ENCODE peak calls at places on chromosomes 13 and 19, in four cellular contexts. V is stomach, C is A549, S is sigmoid colon. A is an unnamed sample.

GRCh38 chr19:43504426-43505185 is at the start of gene PHLDB3:
- DNase-seq in C (no peak), V (peak; percentile 50), S (peak; percentile 76), A (no peak)

GRCh38 chr19:55210120-55210493 is 806 bp upstream of the PTPRH start:
- DNase-seq in C (peak; percentile 91), S (no peak), V (peak; percentile 48), A (no peak)

GRCh38 chr19:37332839-37333238 is 38.1 kb upstream of the ZNF527 start:
- DNase-seq in C (no peak), S (no peak), V (no peak), A (no peak)

GRCh38 chr13:111317042-111317550 is 3.3 kb upstream of the TEX29 start:
- DNase-seq in V (no peak), C (no peak), S (no peak), A (no peak)

GRCh38 chr13:106277483-106278154 is 257.8 kb downstream of the EFNB2 start:
- DNase-seq in C (no peak), V (no peak), S (no peak), A (no peak)

GRCh38 chr19:6196361-6196760 is 60.9 kb downstream of the ACSBG2 start:
- DNase-seq in S (no peak), C (no peak), V (no peak), A (no peak)

GRCh38 chr13:48110930-48111721 is 16.2 kb upstream of the MED4 start:
- DNase-seq in C (no peak), S (no peak), V (no peak), A (peak; percentile 42)

GRCh38 chr13:30362869-30363268 is 55.5 kb upstream of the KATNAL1 start:
- DNase-seq in S (no peak), V (no peak), C (no peak), A (no peak)

GRCh38 chr19:9413240-9413954 is 22.0 kb downstream of the ZNF266 start:
- DNase-seq in V (no peak), C (no peak), S (no peak), A (no peak)

GRCh38 chr19:19581391-19581790 is 37.1 kb downstream of the PBX4 start:
- DNase-seq in S (no peak), V (no peak), C (no peak), A (no peak)

GRCh38 chr19:15448014-15448777 is 1.6 kb downstream of the WIZ start:
- DNase-seq in S (no peak), C (no peak), V (no peak), A (no peak)

GRCh38 chr19:46786236-46787039 is 2.0 kb downstream of the SLC1A5 start:
- DNase-seq in V (peak; percentile 67), C (peak; percentile 95), S (peak; percentile 89), A (peak; percentile 77)

GRCh38 chr19:3252650-3253049 is 28.2 kb downstream of the CELF5 start:
- DNase-seq in V (no peak), C (no peak), S (no peak), A (no peak)

GRCh38 chr19:48962029-48962848 is 2.9 kb upstream of the FTL start:
- DNase-seq in S (peak; percentile 80), V (peak; percentile 79), C (peak; percentile 88), A (no peak)

GRCh38 chr13:112953591-112954487 is 15.2 kb upstream of the MCF2L start:
- DNase-seq in S (peak; percentile 55), C (no peak), V (peak; percentile 20), A (no peak)

GRCh38 chr13:31074750-31075149 is 87.0 kb downstream of the HSPH1 start:
- DNase-seq in C (no peak), V (no peak), S (no peak), A (no peak)

GRCh38 chr13:28671393-28671792 is 12.5 kb downstream of the POMP start:
- DNase-seq in S (no peak), V (no peak), C (no peak), A (no peak)

GRCh38 chr13:35766663-35767062 is 290.2 kb upstream of the MAB21L1 start:
- DNase-seq in V (no peak), C (no peak), S (no peak), A (no peak)

GRCh38 chr13:41231786-41232185 is 31.6 kb downstream of the MTRF1 start:
- DNase-seq in C (no peak), V (peak; percentile 83), S (no peak), A (no peak)

GRCh38 chr19:703651-704446 is 4.9 kb upstream of the PALM start:
- DNase-seq in C (peak; percentile 33), V (peak; percentile 84), S (peak; percentile 92), A (peak; percentile 76)

GRCh38 chr19:55384576-55385235 is 614 bp upstream of the TMEM238 start:
- DNase-seq in S (no peak), V (no peak), C (no peak), A (no peak)

GRCh38 chr19:4066176-4066606 is 508 bp downstream of the ZBTB7A start:
- DNase-seq in C (no peak), S (peak; percentile 84), V (no peak), A (no peak)

GRCh38 chr13:77222000-77222690 is 104.7 kb downstream of the MYCBP2 start:
- DNase-seq in V (no peak), C (no peak), S (no peak), A (no peak)

GRCh38 chr13:114108141-114108761 is 24.2 kb downstream of the RASA3 start:
- DNase-seq in S (peak; percentile 58), V (no peak), C (no peak), A (no peak)

GRCh38 chr13:30353601-30354000 is 46.2 kb upstream of the KATNAL1 start:
- DNase-seq in V (no peak), S (no peak), C (no peak), A (no peak)

GRCh38 chr19:5925830-5926459 is 11.9 kb downstream of the CAPS start:
- DNase-seq in C (no peak), S (no peak), V (no peak), A (no peak)

GRCh38 chr19:10586396-10586795 is 716 bp downstream of the AP1M2 start:
- DNase-seq in S (no peak), C (no peak), V (no peak), A (no peak)

GRCh38 chr19:10593148-10593547 is 6.0 kb upstream of the AP1M2 start:
- DNase-seq in C (no peak), V (no peak), S (no peak), A (no peak)

GRCh38 chr19:10587839-10588150 is 683 bp upstream of the AP1M2 start:
- DNase-seq in V (no peak), S (no peak), C (no peak), A (no peak)

GRCh38 chr19:10583021-10583776 is 3.9 kb downstream of the AP1M2 start:
- DNase-seq in C (no peak), S (no peak), V (no peak), A (no peak)

DNA sequence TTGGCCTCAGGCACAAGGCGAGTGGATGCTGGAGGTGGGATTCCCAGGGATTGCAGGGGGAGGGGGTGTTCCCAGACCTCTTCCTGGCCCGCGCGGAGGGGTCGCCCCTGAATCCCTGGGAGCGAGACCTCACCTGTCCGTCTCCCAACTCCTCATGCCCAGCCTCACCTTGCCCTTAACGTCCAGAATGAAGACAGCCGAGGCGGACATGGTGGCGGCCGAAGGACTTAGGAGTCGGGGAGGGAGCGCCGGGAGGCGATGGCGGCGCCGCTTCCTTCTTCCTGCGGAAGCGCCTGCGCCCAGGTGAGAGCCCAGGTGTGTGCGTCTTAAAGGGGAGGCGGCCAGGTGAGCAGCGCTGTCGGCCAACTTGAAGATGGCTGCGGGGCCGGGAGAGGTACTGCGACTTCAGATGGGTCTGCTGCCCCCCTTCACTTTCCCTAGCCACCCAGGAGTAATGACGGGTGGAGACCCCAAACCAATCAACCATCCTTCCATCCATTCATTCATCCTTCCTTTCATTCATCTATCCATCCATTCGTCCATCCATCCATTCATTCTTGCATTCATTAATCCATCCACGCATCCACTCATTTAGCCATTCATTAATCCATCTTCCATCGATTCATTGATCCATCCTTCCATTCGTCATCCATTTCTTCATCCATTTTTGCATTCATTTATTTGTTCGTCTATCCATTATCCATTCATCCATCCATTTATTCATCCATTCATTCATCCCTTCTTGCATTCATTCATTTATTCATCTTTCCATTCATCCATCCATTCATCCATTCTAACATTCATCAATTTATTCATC is at the start of gene AP1M2:
- DNase-seq in C (no peak), S (no peak), V (peak; percentile 67), A (no peak)
- H3K4me3 ChIP-seq in C (no peak within 1 kb of the TSS), S (no peak within 1 kb of the TSS), V (peak within 1 kb of the TSS; percentile 62), A (no peak within 1 kb of the TSS)

GRCh38 chr19:39428309-39429112 is 7.2 kb downstream of the RPS16 start:
- DNase-seq in S (peak; percentile 88), V (peak; percentile 52), C (peak; percentile 81), A (peak; percentile 46)
- TF ChIP-seq EP300 in S (no peak), V (no peak), C (no peak), A (peak; percentile 84)

GRCh38 chr19:44640518-44640917 is 3.2 kb upstream of the PVR start:
- DNase-seq in C (no peak), S (no peak), V (no peak), A (no peak)
- TF ChIP-seq POLR2A in C (no peak), S (no peak), V (no peak), A (no peak)

GRCh38 chr13:26474286-26474685 is 83.2 kb upstream of the WASF3 start:
- DNase-seq in S (no peak), C (no peak), V (no peak), A (no peak)

GRCh38 chr13:26476111-26476743 is 81.3 kb upstream of the WASF3 start:
- DNase-seq in S (no peak), C (no peak), V (no peak), A (peak; percentile 18)

GRCh38 chr13:26475176-26476110 is 82.0 kb upstream of the WASF3 start:
- DNase-seq in S (no peak), V (no peak), C (no peak), A (no peak)

GRCh38 chr13:26477681-26478080 is 79.8 kb upstream of the WASF3 start:
- DNase-seq in S (no peak), V (no peak), C (no peak), A (no peak)

DNA sequence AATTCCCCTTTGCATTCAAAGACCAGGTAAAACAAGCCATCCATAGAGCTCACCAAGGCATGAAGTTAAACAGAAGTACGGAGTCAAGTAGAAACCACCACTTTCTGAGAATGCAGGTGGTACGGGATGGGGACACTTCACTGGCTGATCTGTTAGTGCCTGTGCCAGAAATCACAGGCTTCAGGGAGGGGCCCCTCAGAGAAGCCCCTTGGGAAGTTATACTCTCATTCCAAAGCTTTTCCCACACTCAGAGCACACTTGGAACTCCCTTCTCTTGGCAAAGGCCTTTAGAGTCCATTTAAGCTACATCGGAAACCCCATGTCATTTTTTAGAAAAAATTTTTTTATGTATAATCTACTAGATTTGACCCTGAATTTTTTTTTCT is 80.7 kb upstream of the WASF3 start:
- DNase-seq in V (no peak), S (no peak), C (no peak), A (no peak)
- H3K4me3 ChIP-seq in V (no peak overlapping the region), S (no peak overlapping the region), C (no peak overlapping the region), A (no peak overlapping the region)

A was measured in tibial nerve.